ENCODE peak calls at places on chromosome 17, in four cellular contexts. C, B, M and W are unnamed samples. For H3K79me2, the result is how much of the 10 kb centered on the place peaks cover.

GRCh38 chr17:44820631-44821196 is 9.4 kb downstream of the GJC1 start:
- DNase-seq in B (peak), M (no peak), C (peak), W (no peak)

GRCh38 chr17:57106107-57106835 is 21.2 kb downstream of the AKAP1 start:
- DNase-seq in C (no peak), M (no peak), B (peak), W (peak)

GRCh38 chr17:53722407-53722806 is 100.3 kb upstream of the KIF2B start:
- DNase-seq in M (peak), C (no peak), B (peak), W (no peak)

GRCh38 chr17:72766761-72767356 is 325.6 kb downstream of the SLC39A11 start:
- DNase-seq in C (no peak), M (no peak), B (no peak), W (no peak)

GRCh38 chr17:13346081-13346533 is 255.6 kb downstream of the HS3ST3A1 start:
- DNase-seq in C (no peak), M (no peak), B (peak), W (peak)

GRCh38 chr17:49552070-49552751 is 23.5 kb upstream of the NXPH3 start:
- DNase-seq in M (no peak), C (peak), B (no peak), W (no peak)

GRCh38 chr17:36752096-36752888 is 150.9 kb downstream of the MRM1 start:
- DNase-seq in M (no peak), C (no peak), B (no peak), W (no peak)

GRCh38 chr17:49998836-49999511 is 4.0 kb upstream of the DLX3 start:
- DNase-seq in B (no peak), M (no peak), C (no peak), W (peak)

GRCh38 chr17:42566873-42567573 is at the start of gene MLX:
- DNase-seq in C (peak), B (peak), M (peak), W (peak)

GRCh38 chr17:43579570-43580140 is 33.5 kb upstream of the ETV4 start:
- DNase-seq in B (no peak), C (peak), M (no peak), W (no peak)

GRCh38 chr17:35560703-35561102 is at the start of gene SLFN14:
- DNase-seq in M (no peak), B (peak), C (no peak), W (no peak)

DNA sequence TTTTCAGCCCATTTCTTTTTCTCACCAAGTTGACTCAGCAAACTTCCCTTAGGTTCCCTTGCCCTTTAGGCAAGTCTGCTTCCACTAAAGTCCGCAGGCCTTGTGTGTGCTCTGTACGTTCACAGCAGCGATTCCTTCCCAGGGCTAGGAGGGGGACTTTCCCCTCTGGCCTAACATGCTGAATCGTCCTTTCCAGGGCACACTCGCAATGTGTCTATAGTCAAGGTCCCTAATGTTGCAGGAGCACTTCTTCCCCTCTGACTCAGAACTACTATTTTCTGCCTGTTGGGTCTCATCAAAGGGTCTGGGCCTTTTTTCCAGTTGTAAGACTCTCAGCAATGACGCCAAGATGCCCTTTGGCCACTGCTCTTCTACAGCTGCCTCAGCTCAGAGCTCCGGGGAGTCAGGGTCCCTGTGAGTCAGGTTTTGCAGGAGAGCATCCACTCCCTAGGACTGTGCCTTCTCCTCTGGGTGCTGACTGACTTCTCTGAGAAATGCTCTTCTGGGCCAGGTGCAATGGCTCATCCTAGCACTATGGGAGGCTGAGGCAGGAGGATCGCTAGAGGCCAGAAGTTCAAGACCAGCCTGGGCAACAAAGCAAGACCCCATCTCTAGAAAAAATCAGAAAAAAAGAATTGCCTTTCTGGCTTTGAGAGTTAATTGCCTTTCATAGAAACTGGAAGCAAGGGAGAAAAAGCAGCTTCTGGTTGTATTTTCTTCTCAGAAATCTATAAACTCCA is 64.4 kb upstream of the TBX2 start:
- DNase-seq in C (no peak), M (no peak), B (no peak), W (no peak)
- H3K23ac ChIP-seq in C (no peak), M (no peak), B (no peak), W (no peak)

DNA sequence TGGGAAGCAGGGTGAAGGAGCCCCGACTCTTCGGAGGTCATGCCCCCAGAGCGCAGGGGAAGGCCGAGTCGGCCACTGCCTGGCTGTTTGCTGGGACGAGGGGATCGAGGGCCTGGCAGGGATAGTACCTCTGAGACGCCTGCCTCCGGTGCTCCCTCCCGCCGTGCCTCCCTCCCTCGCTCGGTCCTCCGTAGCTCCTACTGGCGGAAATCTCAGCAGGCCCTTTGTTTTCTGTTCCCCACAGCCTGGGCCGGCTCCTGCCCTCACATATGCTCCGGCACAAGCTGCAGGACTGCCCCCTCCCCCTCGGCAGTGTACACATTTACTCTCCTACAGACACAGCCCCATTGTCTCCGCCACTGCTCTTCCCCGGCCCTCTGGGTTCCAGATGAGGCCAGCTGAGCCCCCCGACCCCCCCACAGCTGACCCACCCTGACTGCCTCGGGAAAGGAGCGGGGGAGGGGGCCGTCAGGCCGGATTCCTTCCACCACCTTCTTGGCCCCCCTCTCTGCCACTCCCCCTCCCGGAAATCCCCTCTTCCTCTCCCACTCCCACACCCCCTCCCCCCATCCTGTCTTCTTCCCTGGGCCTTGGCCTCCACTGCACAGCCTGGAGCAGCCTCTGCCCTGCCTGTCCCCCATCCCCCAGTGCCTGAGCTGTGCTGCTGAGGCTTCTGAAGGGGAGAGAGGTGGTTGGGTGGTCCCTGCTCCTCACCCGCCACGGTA is 1.4 kb downstream of the TRAF4 start:
- DNase-seq in C (peak), M (no peak), B (peak), W (peak)
- H3K79me2 ChIP-seq in C (under half), M (under half), B (under half), W (under half)

GRCh38 chr17:82408288-82408937 is 9.7 kb upstream of the HEXD start:
- DNase-seq in C (no peak), M (no peak), B (no peak), W (no peak)
- H3K23ac ChIP-seq in C (no peak), M (no peak), B (no peak), W (no peak)

DNA sequence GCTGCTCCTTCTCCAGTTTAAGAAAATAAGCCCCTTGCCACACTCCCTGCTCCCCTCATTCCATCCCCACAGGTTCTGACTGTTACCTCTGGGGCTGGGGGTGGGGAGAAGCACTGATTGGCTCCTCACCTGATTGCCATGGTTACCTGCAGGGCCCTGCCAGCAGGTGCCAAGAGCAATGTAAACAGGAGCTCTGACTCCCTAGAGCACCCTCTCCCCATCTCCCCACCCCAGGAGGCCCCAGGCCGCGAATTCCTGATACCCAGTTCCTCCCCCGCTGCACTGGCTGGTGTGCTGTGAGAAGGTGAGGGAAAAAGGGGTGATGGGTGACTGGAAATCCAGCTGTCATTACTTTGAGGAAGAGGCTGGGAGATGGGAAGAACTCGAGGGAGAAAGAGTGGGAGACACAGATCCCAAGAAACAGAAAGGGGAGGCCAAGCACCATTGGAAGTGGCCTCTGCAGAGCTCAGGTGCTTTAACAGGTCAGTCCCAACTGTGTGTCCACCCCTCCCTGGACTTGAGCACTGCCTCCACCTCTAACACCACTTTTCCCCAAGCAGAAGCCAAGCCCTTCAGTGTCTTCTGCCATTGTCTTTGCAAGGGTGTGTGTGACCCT is 4.5 kb downstream of the PCGF2 start:
- DNase-seq in M (no peak), B (no peak), C (no peak), W (peak)
- H3K79me2 ChIP-seq in M (under half), B (half or more), C (under half), W (half or more)

GRCh38 chr17:75152971-75153853 is 1.1 kb downstream of the JPT1 start:
- DNase-seq in M (no peak), B (peak), C (no peak), W (peak)

GRCh38 chr17:75155191-75155601 is 884 bp upstream of the JPT1 start:
- DNase-seq in B (peak), C (peak), M (no peak), W (peak)

GRCh38 chr17:75152523-75152922 is 1.8 kb downstream of the JPT1 start:
- DNase-seq in M (no peak), C (no peak), B (no peak), W (no peak)

GRCh38 chr17:75154195-75155106 is at the start of gene JPT1:
- DNase-seq in M (peak), B (peak), C (peak), W (peak)

GRCh38 chr17:75153854-75154194 is 488 bp downstream of the JPT1 start:
- DNase-seq in B (no peak), C (no peak), M (no peak), W (no peak)
- H3K23ac ChIP-seq in B (peak), C (peak), M (no peak), W (no peak)

GRCh38 chr17:2337811-2338657 is 733 bp downstream of the SGSM2 start:
- DNase-seq in C (peak), B (peak), M (no peak), W (peak)

GRCh38 chr17:2346475-2346874 is 9.2 kb downstream of the SGSM2 start:
- DNase-seq in C (no peak), M (no peak), B (no peak), W (no peak)

GRCh38 chr17:2347805-2348685 is 10.7 kb downstream of the SGSM2 start:
- DNase-seq in C (no peak), M (peak), B (peak), W (peak)

GRCh38 chr17:2344528-2344927 is 7.2 kb downstream of the SGSM2 start:
- DNase-seq in C (no peak), M (no peak), B (no peak), W (no peak)

DNA sequence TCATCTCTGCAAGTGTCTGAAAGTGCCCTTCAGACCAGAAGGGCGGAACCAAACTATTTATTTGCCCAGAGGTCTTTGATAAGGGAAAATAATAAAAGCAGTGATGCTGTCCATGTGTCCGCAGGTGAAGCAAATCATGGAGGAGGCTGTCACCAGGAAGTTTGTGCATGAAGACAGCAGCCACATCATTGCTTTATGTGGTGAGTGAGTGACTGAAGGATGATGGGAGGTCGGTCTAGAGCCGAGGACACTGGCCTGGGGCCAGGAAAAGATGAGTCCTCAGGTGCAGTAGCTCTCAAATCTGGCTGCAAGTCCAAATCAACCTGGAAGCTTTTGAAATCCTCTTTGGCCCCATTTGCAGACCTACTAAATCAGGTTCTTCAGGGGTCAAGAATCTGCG is 6.1 kb downstream of the SGSM2 start:
- DNase-seq in C (no peak), B (no peak), M (no peak), W (no peak)
- H3K79me2 ChIP-seq in C (under half), B (under half), M (under half), W (under half)

DNA sequence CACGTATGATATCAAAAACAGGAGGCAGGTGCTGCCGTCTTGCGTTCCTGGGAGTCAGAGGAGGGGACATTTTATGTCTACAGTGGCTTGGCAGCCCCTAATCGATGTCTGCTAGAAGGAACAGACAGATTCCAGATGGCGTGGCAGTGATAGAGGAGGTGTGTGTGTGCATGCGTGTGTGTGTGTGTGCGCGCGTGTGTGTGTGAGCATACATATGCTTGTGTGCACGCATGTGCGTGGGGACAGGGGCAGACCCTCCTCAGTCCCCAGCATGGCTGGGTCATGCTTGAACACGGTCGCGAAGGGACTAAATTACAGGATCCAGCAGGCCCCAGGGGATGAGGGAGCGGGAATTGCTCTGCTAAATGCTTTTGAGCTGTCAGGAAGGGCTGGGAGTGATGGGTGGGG is 44.6 kb downstream of the SREBF1 start:
- DNase-seq in C (no peak), M (no peak), B (no peak), W (no peak)
- H3K23ac ChIP-seq in C (no peak), M (no peak), B (no peak), W (no peak)

GRCh38 chr17:67717624-67718324 is at the start of gene NOL11:
- DNase-seq in B (peak), M (peak), C (peak), W (peak)
- H3K79me2 ChIP-seq in B (under half), M (under half), C (under half), W (under half)

GRCh38 chr17:2931426-2931825 is 132.0 kb downstream of the OR1D5 start:
- DNase-seq in C (no peak), B (peak), M (no peak), W (peak)

GRCh38 chr17:2931901-2932300 is 131.5 kb downstream of the OR1D5 start:
- DNase-seq in M (no peak), C (no peak), B (no peak), W (no peak)

GRCh38 chr17:2933606-2934005 is 129.8 kb downstream of the OR1D5 start:
- DNase-seq in C (no peak), M (no peak), B (no peak), W (no peak)

GRCh38 chr17:2935622-2936021 is 127.8 kb downstream of the OR1D5 start:
- DNase-seq in B (no peak), M (no peak), C (no peak), W (no peak)

GRCh38 chr17:2932946-2933345 is 130.5 kb downstream of the OR1D5 start:
- DNase-seq in C (no peak), B (no peak), M (no peak), W (peak)
- H3K23ac ChIP-seq in C (no peak), B (no peak), M (no peak), W (no peak)

GRCh38 chr17:12088035-12088434 is 67.4 kb downstream of the MAP2K4 start:
- DNase-seq in C (no peak), B (no peak), M (no peak), W (no peak)
- H3K79me2 ChIP-seq in C (under half), B (under half), M (under half), W (under half)